ENCODE peak calls at places on chromosomes 5 and 9, in five cellular contexts. One of them, this sample, is unnamed.

GRCh38 chr5:76363385-76364261 is 39.5 kb upstream of the IQGAP2 start:
- DNase-seq in IMR-90: no peak
- DNase-seq in H1: no peak
- DNase-seq in right lobe of liver: peak
- DNase-seq in sigmoid colon: no peak
- DNase-seq in this sample: peak

GRCh38 chr9:136378171-136379002 is 4.9 kb upstream of the CARD9 start:
- DNase-seq in sigmoid colon: no peak
- DNase-seq in H1: no peak
- DNase-seq in right lobe of liver: peak
- DNase-seq in IMR-90: no peak
- DNase-seq in this sample: no peak

GRCh38 chr5:122581629-122582028 is 193.3 kb upstream of the SNX2 start:
- DNase-seq in right lobe of liver: no peak
- DNase-seq in sigmoid colon: no peak
- DNase-seq in H1: no peak
- DNase-seq in IMR-90: no peak
- DNase-seq in this sample: no peak

GRCh38 chr9:136603216-136603615 is 57.4 kb upstream of the NOTCH1 start:
- DNase-seq in sigmoid colon: no peak
- DNase-seq in IMR-90: no peak
- DNase-seq in right lobe of liver: no peak
- DNase-seq in H1: no peak
- DNase-seq in this sample: no peak

GRCh38 chr9:108468364-108468763 is 387.4 kb downstream of the ACTL7B start:
- DNase-seq in sigmoid colon: no peak
- DNase-seq in IMR-90: peak
- DNase-seq in right lobe of liver: no peak
- DNase-seq in H1: peak
- DNase-seq in this sample: no peak

GRCh38 chr9:115466784-115467183 is 348.8 kb upstream of the TNC start:
- DNase-seq in H1: no peak
- DNase-seq in right lobe of liver: no peak
- DNase-seq in IMR-90: no peak
- DNase-seq in sigmoid colon: peak
- DNase-seq in this sample: peak

GRCh38 chr5:142960309-142960696 is 190.1 kb downstream of the ARHGAP26 start:
- DNase-seq in sigmoid colon: no peak
- DNase-seq in IMR-90: peak
- DNase-seq in H1: no peak
- DNase-seq in right lobe of liver: no peak
- DNase-seq in this sample: no peak

GRCh38 chr9:133904371-133905090 is 87.6 kb downstream of the VAV2 start:
- DNase-seq in right lobe of liver: no peak
- DNase-seq in sigmoid colon: no peak
- DNase-seq in IMR-90: no peak
- DNase-seq in H1: no peak
- DNase-seq in this sample: no peak

GRCh38 chr5:174581483-174581882 is 142.9 kb upstream of the MSX2 start:
- DNase-seq in right lobe of liver: no peak
- DNase-seq in sigmoid colon: no peak
- DNase-seq in IMR-90: no peak
- DNase-seq in H1: peak
- DNase-seq in this sample: no peak

GRCh38 chr9:101478906-101479305 is 43.3 kb upstream of the ALDOB start:
- DNase-seq in IMR-90: no peak
- DNase-seq in H1: no peak
- DNase-seq in right lobe of liver: no peak
- DNase-seq in sigmoid colon: no peak
- DNase-seq in this sample: no peak
- TF ChIP-seq CTCF in IMR-90: no peak
- TF ChIP-seq CTCF in H1: no peak
- TF ChIP-seq CTCF in right lobe of liver: no peak
- TF ChIP-seq CTCF in sigmoid colon: no peak
- TF ChIP-seq CTCF in this sample: no peak

DNA sequence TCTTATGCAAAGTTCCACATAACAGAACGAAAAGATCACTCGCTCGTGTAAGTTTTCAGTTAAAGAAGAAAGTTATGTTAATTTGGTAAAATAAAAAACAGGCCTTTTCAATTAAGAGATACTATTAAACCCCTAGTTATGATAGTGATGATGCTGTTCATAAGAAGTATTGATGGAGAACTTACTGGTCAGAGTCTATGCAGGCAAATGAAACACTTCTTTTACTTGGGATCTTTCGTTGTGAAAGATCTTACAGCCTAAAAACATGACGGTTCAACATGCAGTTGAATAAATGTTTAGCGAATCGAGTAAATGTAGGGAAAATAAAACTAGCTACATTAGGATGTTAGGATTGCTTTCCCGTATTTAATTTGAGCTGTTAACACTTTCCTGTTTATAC is 2.0 kb downstream of the RHOBTB3 start:
- DNase-seq in right lobe of liver: no peak
- DNase-seq in H1: no peak
- DNase-seq in IMR-90: no peak
- DNase-seq in sigmoid colon: no peak
- DNase-seq in this sample: no peak
- H3K4me3 ChIP-seq in right lobe of liver: no peak
- H3K4me3 ChIP-seq in H1: no peak
- H3K4me3 ChIP-seq in IMR-90: peak
- H3K4me3 ChIP-seq in sigmoid colon: peak
- H3K4me3 ChIP-seq in this sample: no peak

GRCh38 chr5:181173027-181173419 is 25.6 kb downstream of the OR2V2 start:
- DNase-seq in sigmoid colon: no peak
- DNase-seq in right lobe of liver: no peak
- DNase-seq in IMR-90: no peak
- DNase-seq in H1: no peak
- DNase-seq in this sample: no peak

GRCh38 chr5:181176258-181176952 is 28.6 kb downstream of the TRIM7 start:
- DNase-seq in IMR-90: no peak
- DNase-seq in right lobe of liver: no peak
- DNase-seq in sigmoid colon: no peak
- DNase-seq in H1: no peak
- DNase-seq in this sample: no peak

GRCh38 chr5:181171782-181172181 is 24.4 kb downstream of the OR2V2 start:
- DNase-seq in right lobe of liver: no peak
- DNase-seq in sigmoid colon: no peak
- DNase-seq in H1: no peak
- DNase-seq in IMR-90: no peak
- DNase-seq in this sample: no peak

GRCh38 chr5:181170996-181171395 is 23.6 kb downstream of the OR2V2 start:
- DNase-seq in H1: no peak
- DNase-seq in sigmoid colon: no peak
- DNase-seq in IMR-90: peak
- DNase-seq in right lobe of liver: no peak
- DNase-seq in this sample: no peak

GRCh38 chr5:181173420-181174342 is 26.3 kb downstream of the OR2V2 start:
- DNase-seq in sigmoid colon: no peak
- DNase-seq in IMR-90: peak
- DNase-seq in H1: peak
- DNase-seq in right lobe of liver: no peak
- DNase-seq in this sample: no peak
- TF ChIP-seq POLR2A in sigmoid colon: no peak
- TF ChIP-seq POLR2A in IMR-90: no peak
- TF ChIP-seq POLR2A in H1: no peak
- TF ChIP-seq POLR2A in right lobe of liver: no peak
- TF ChIP-seq POLR2A in this sample: no peak

DNA sequence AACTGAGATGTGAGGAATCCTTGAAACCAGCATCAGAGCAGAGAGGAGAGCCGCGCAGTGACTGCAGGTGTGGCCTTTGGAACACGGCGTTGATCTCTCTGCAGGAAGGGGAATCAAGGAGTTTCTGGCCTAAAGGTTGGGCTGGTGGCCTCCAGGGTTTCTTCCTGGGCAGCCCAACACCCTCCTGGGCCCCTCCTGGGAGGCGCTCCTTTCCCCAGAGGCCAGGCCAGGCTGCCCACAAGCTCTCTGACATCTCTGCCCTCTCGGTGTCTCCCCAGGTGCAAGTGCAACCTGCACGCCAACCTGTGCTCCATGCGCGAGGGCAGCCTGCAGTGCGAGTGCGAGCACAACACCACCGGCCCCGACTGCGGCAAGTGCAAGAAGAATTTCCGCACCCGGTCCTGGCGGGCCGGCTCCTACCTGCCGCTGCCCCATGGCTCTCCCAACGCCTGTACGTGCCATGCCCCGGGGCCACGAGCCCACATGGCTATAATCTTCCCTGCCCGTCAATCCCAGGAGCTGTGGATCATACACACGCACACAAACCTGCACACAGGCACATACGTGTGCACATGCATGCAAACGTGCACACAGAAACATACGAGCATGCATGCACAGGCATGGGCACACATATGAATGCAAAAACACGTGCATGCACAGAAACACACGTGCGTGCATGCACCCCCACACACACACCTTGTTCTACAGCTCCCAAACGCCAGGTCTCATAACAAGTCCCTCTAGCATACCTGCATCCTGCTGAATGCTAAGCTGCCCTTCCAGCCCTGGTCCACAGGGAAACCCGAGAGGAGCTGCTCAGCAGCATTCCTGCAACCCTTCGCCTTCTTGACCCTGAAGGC is 64.9 kb downstream of the NTNG2 start:
- DNase-seq in H1: no peak
- DNase-seq in right lobe of liver: no peak
- DNase-seq in sigmoid colon: no peak
- DNase-seq in IMR-90: no peak
- DNase-seq in this sample: no peak
- TF ChIP-seq CTCF in H1: no peak
- TF ChIP-seq CTCF in right lobe of liver: no peak
- TF ChIP-seq CTCF in sigmoid colon: no peak
- TF ChIP-seq CTCF in IMR-90: no peak
- TF ChIP-seq CTCF in this sample: no peak

GRCh38 chr5:119808474-119808873 is 179.1 kb downstream of the FAM170A start:
- DNase-seq in H1: no peak
- DNase-seq in sigmoid colon: no peak
- DNase-seq in right lobe of liver: no peak
- DNase-seq in IMR-90: no peak
- DNase-seq in this sample: no peak

GRCh38 chr5:119808024-119808423 is 178.7 kb downstream of the FAM170A start:
- DNase-seq in IMR-90: no peak
- DNase-seq in right lobe of liver: no peak
- DNase-seq in H1: no peak
- DNase-seq in sigmoid colon: no peak
- DNase-seq in this sample: no peak

GRCh38 chr5:119814655-119815054 is 185.3 kb downstream of the FAM170A start:
- DNase-seq in right lobe of liver: no peak
- DNase-seq in IMR-90: no peak
- DNase-seq in sigmoid colon: no peak
- DNase-seq in H1: no peak
- DNase-seq in this sample: no peak

GRCh38 chr5:119811443-119811842 is 182.1 kb downstream of the FAM170A start:
- DNase-seq in H1: no peak
- DNase-seq in sigmoid colon: no peak
- DNase-seq in IMR-90: no peak
- DNase-seq in right lobe of liver: no peak
- DNase-seq in this sample: no peak

GRCh38 chr5:119810217-119810616 is 180.9 kb downstream of the FAM170A start:
- DNase-seq in right lobe of liver: no peak
- DNase-seq in sigmoid colon: no peak
- DNase-seq in IMR-90: no peak
- DNase-seq in H1: no peak
- DNase-seq in this sample: no peak
- H3K4me3 ChIP-seq in right lobe of liver: no peak
- H3K4me3 ChIP-seq in sigmoid colon: no peak
- H3K4me3 ChIP-seq in IMR-90: no peak
- H3K4me3 ChIP-seq in H1: no peak
- H3K4me3 ChIP-seq in this sample: no peak

DNA sequence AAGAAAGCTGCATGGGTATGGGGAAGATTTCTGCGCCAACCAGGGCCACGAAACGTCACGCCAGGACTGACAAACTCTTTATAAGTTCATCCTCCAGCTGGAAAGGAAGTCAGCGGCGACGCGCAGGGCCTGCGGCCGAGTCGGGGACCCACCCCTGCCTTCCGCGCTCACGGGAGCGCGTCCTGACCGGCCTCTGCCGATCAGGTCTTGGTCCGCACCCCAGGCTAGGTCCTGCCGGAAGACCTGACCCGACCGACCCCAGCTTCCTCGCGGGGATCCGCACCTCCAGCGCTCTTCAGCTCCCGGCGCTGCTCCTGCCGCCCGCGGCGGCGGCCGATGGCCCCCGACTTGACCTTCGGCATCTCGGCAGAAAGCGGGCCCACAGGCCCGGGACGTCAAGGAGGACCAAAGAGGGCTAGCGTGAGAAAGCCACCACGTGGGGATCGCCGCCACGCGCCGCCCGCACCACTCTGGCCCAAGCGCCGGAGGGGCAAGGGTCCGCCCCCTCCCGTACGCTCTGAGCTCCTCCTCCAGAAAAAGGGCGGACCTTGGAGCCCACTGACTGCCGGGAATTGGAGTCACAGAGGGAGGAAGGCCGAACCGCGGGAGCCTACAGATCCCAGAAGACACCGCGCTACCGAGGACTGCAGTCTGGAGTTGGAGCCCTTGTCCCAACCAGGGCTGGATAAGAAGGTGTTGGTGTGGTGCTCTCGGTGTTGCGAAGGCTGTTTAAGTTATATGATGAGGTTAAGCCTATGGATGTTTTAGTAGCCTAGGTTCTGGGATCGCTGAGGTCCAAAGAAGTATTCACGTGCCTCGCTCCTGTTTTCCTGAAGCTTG is at the start of gene DIMT1:
- DNase-seq in right lobe of liver: peak
- DNase-seq in H1: peak
- DNase-seq in sigmoid colon: peak
- DNase-seq in IMR-90: peak
- DNase-seq in this sample: peak
- TF ChIP-seq POLR2A in right lobe of liver: peak
- TF ChIP-seq POLR2A in H1: peak
- TF ChIP-seq POLR2A in sigmoid colon: peak
- TF ChIP-seq POLR2A in IMR-90: peak
- TF ChIP-seq POLR2A in this sample: no peak

GRCh38 chr9:20941177-20941690 is 90.2 kb downstream of the HACD4 start:
- DNase-seq in sigmoid colon: peak
- DNase-seq in IMR-90: peak
- DNase-seq in H1: peak
- DNase-seq in right lobe of liver: peak
- DNase-seq in this sample: no peak
- TF ChIP-seq CTCF in sigmoid colon: peak
- TF ChIP-seq CTCF in IMR-90: peak
- TF ChIP-seq CTCF in H1: peak
- TF ChIP-seq CTCF in right lobe of liver: peak
- TF ChIP-seq CTCF in this sample: no peak

GRCh38 chr5:150779397-150780179 is 1.0 kb downstream of the SMIM3 start:
- DNase-seq in H1: no peak
- DNase-seq in sigmoid colon: peak
- DNase-seq in IMR-90: peak
- DNase-seq in right lobe of liver: no peak
- DNase-seq in this sample: no peak

GRCh38 chr5:150778517-150779396 is at the start of gene SMIM3:
- DNase-seq in sigmoid colon: peak
- DNase-seq in right lobe of liver: peak
- DNase-seq in H1: peak
- DNase-seq in IMR-90: peak
- DNase-seq in this sample: peak

GRCh38 chr5:150780816-150781221 is 2.3 kb downstream of the SMIM3 start:
- DNase-seq in IMR-90: peak
- DNase-seq in right lobe of liver: no peak
- DNase-seq in sigmoid colon: no peak
- DNase-seq in H1: no peak
- DNase-seq in this sample: no peak

GRCh38 chr5:150781706-150782614 is 3.4 kb downstream of the SMIM3 start:
- DNase-seq in right lobe of liver: no peak
- DNase-seq in H1: no peak
- DNase-seq in sigmoid colon: peak
- DNase-seq in IMR-90: peak
- DNase-seq in this sample: no peak

GRCh38 chr5:150780180-150780692 is 1.7 kb downstream of the SMIM3 start:
- DNase-seq in IMR-90: peak
- DNase-seq in H1: no peak
- DNase-seq in sigmoid colon: peak
- DNase-seq in right lobe of liver: no peak
- DNase-seq in this sample: no peak
- H3K4me3 ChIP-seq in IMR-90: peak
- H3K4me3 ChIP-seq in H1: no peak
- H3K4me3 ChIP-seq in sigmoid colon: peak
- H3K4me3 ChIP-seq in right lobe of liver: no peak
- H3K4me3 ChIP-seq in this sample: no peak